ENCODE peak calls at places on chromosomes 11 and 22, in eight cellular contexts. M is fibroblast of mammary gland; I is AG09309; H is NCI-H1105; B is NB4; W is ascending aorta; O is activated CD8-positive, alpha-beta T cell treated with anti-CD3 and anti-CD28 coated beads, Interleukin-2, amount 10 ng/mL, durations not matched to agents 7 days and 5 days; G is effector memory CD8-positive, alpha-beta T cell. R is an unnamed sample.

GRCh38 chr22:24965822-24966626 is 13.5 kb downstream of the KIAA1671 start:
- DNase-seq in M (no peak), I (no peak), H (no peak), B (no peak), W (no peak), O (no peak), G (no peak), R (no peak)

GRCh38 chr11:31844351-31844750 is 33.2 kb upstream of the PAX6 start:
- DNase-seq in M (peak; percentile 17), I (no peak), H (no peak), B (no peak), W (no peak), O (no peak), G (no peak), R (no peak)

GRCh38 chr11:61888043-61888442 is 3.3 kb downstream of the FADS3 start:
- DNase-seq in M (peak; percentile 87), I (peak; percentile 63), H (no peak), B (no peak), W (peak; percentile 90), O (no peak), G (no peak), R (peak; percentile 97)

GRCh38 chr11:129530154-129530895 is 154.7 kb downstream of the BARX2 start:
- DNase-seq in M (no peak), I (no peak), H (no peak), B (peak; percentile 12), W (no peak), O (no peak), G (no peak), R (no peak)

GRCh38 chr22:46740910-46741785 is 3.1 kb upstream of the CERK start:
- DNase-seq in M (no peak), I (no peak), H (no peak), B (no peak), W (no peak), O (no peak), G (no peak), R (no peak)

GRCh38 chr11:20934521-20934920 is 265.1 kb downstream of the NELL1 start:
- DNase-seq in M (no peak), I (no peak), H (no peak), B (no peak), W (no peak), O (no peak), G (no peak), R (no peak)

GRCh38 chr22:29626497-29627195 is 23.2 kb downstream of the NF2 start:
- DNase-seq in M (peak; percentile 96), I (peak; percentile 82), H (no peak), B (peak; percentile 45), W (no peak), O (no peak), G (no peak), R (peak; percentile 81)

GRCh38 chr11:19790831-19791552 is 78.4 kb downstream of the NAV2 start:
- DNase-seq in M (no peak), I (no peak), H (no peak), B (no peak), W (no peak), O (no peak), G (no peak), R (no peak)

GRCh38 chr11:91761406-91762027 is 463.1 kb upstream of the FAT3 start:
- DNase-seq in M (no peak), I (no peak), H (no peak), B (no peak), W (no peak), O (no peak), G (no peak), R (no peak)

R was measured in cardiac fibroblast.